ENCODE peak calls at places on chromosomes 3 and 15, in six cellular contexts. Y is activated T-cell treated with anti-CD3 and anti-CD28 coated beads for 1 hour, C is neural progenitor cell, S is PC-3, O is EL, M is GM12891. E is an unnamed sample.
A peak's percentile ranks its signal among the peaks of the same experiment; 100 is the strongest.

GRCh38 chr3:20857636-20858035 is 671.6 kb upstream of the SGO1 start:
- DNase-seq in O (peak; percentile 65), C (no peak), S (peak; percentile 7), M (no peak), Y (no peak), E (no peak)

GRCh38 chr15:74901612-74902063 is 5.0 kb downstream of the FAM219B start:
- DNase-seq in M (peak; percentile 62), Y (peak; percentile 37), S (peak; percentile 86), O (peak; percentile 62), C (peak; percentile 56), E (peak; percentile 62)

GRCh38 chr3:175198991-175199390 is 339.9 kb downstream of the NAALADL2 start:
- DNase-seq in O (no peak), Y (no peak), C (no peak), S (no peak), M (no peak), E (no peak)

GRCh38 chr15:65175511-65175910 is 9.6 kb downstream of the CLPX start:
- DNase-seq in M (no peak), S (no peak), O (no peak), Y (no peak), C (no peak), E (no peak)

GRCh38 chr3:107985496-107985895 is 105.3 kb downstream of the CD47 start:
- DNase-seq in Y (peak; percentile 11), M (peak; percentile 16), C (no peak), O (peak; percentile 29), S (peak; percentile 41), E (no peak)

GRCh38 chr3:186824430-186825139 is 17.9 kb upstream of the ADIPOQ start:
- DNase-seq in S (no peak), M (no peak), C (peak; percentile 39), Y (no peak), O (no peak), E (peak; percentile 40)

GRCh38 chr3:36832406-36832805 is 68.1 kb upstream of the DCLK3 start:
- DNase-seq in Y (no peak), M (no peak), C (no peak), S (no peak), O (no peak), E (no peak)

GRCh38 chr3:30503431-30503830 is 103.0 kb upstream of the TGFBR2 start:
- DNase-seq in C (no peak), M (no peak), S (peak; percentile 14), Y (no peak), O (no peak), E (no peak)

GRCh38 chr15:98800437-98801233 is 152.3 kb downstream of the IGF1R start:
- DNase-seq in O (peak; percentile 75), Y (no peak), S (peak; percentile 37), C (peak; percentile 76), M (no peak), E (no peak)

GRCh38 chr3:177437513-177438337 is 240.4 kb upstream of the TBL1XR1 start:
- DNase-seq in M (no peak), O (no peak), S (no peak), Y (no peak), C (no peak), E (no peak)

GRCh38 chr15:31207246-31207645 is 105.7 kb upstream of the TRPM1 start:
- DNase-seq in M (no peak), C (no peak), S (no peak), Y (no peak), O (no peak), E (no peak)

GRCh38 chr15:44883219-44883900 is 73.1 kb upstream of the TERB2 start:
- DNase-seq in C (no peak), Y (no peak), O (no peak), S (no peak), M (no peak), E (no peak)

GRCh38 chr15:48537277-48538113 is 108.0 kb downstream of the FBN1 start:
- DNase-seq in M (no peak), S (no peak), Y (no peak), C (no peak), O (peak; percentile 19), E (no peak)

GRCh38 chr3:9169951-9170850 is 79.2 kb downstream of the SRGAP3 start:
- DNase-seq in Y (no peak), O (no peak), S (no peak), C (no peak), M (no peak), E (no peak)

GRCh38 chr3:3705090-3705775 is 94.0 kb upstream of the LRRN1 start:
- DNase-seq in O (no peak), M (no peak), Y (no peak), S (no peak), C (peak; percentile 59), E (no peak)

GRCh38 chr15:56964182-56964581 is 45.7 kb downstream of the TCF12 start:
- DNase-seq in Y (no peak), S (no peak), O (peak; percentile 28), C (no peak), M (no peak), E (no peak)

GRCh38 chr3:15703346-15703745 is 94.4 kb downstream of the ANKRD28 start:
- DNase-seq in Y (no peak), O (no peak), C (no peak), M (no peak), S (no peak), E (no peak)

GRCh38 chr3:123377173-123377740 is 71.6 kb downstream of the ADCY5 start:
- DNase-seq in C (no peak), S (no peak), Y (no peak), M (no peak), O (no peak), E (no peak)

GRCh38 chr3:180085122-180085710 is 48.5 kb upstream of the PEX5L start:
- DNase-seq in M (no peak), Y (no peak), S (no peak), O (no peak), C (no peak), E (no peak)

GRCh38 chr15:42490246-42490742 is 647 bp downstream of the ZNF106 start:
- DNase-seq in O (no peak), M (peak; percentile 18), Y (no peak), S (no peak), C (no peak), E (no peak)